ENCODE peak calls at places on chromosomes 16 and 17, in four cellular contexts. C is retinal pigment epithelial cell, L is lower leg skin, V is tibial artery. K is an unnamed sample.

GRCh38 chr16:82761858-82762257 is 135.1 kb downstream of the CDH13 start:
- DNase-seq in C (no peak), L (no peak), V (no peak), K (no peak)

GRCh38 chr17:4599505-4600281 is 15.4 kb downstream of the SMTNL2 start:
- DNase-seq in L (no peak), C (no peak), V (no peak), K (peak)

GRCh38 chr17:71461504-71462197 is 659.2 kb upstream of the SOX9 start:
- DNase-seq in V (no peak), L (no peak), C (no peak), K (no peak)

GRCh38 chr17:80694992-80695912 is 150.6 kb downstream of the RPTOR start:
- DNase-seq in C (no peak), V (no peak), L (no peak), K (peak)

GRCh38 chr17:56297142-56297541 is 143.9 kb downstream of the ANKFN1 start:
- DNase-seq in V (no peak), L (no peak), C (no peak), K (no peak)

GRCh38 chr17:37299257-37299985 is 76.4 kb upstream of the C17orf78 start:
- DNase-seq in L (no peak), V (no peak), C (no peak), K (no peak)

GRCh38 chr16:86856946-86857586 is 278.7 kb downstream of the FOXL1 start:
- DNase-seq in C (no peak), V (no peak), L (no peak), K (no peak)

GRCh38 chr17:71905632-71906031 is 215.2 kb upstream of the SOX9 start:
- DNase-seq in C (no peak), V (no peak), L (no peak), K (no peak)

GRCh38 chr17:77465358-77466041 is 324.7 kb downstream of the SEC14L1 start:
- DNase-seq in L (no peak), V (peak), C (no peak), K (no peak)

GRCh38 chr16:65071371-65072311 is 50.2 kb downstream of the CDH11 start:
- DNase-seq in L (peak), V (peak), C (no peak), K (no peak)

GRCh38 chr16:10668322-10669045 is 26.2 kb downstream of the TEKT5 start:
- DNase-seq in L (no peak), C (no peak), V (no peak), K (no peak)

DNA sequence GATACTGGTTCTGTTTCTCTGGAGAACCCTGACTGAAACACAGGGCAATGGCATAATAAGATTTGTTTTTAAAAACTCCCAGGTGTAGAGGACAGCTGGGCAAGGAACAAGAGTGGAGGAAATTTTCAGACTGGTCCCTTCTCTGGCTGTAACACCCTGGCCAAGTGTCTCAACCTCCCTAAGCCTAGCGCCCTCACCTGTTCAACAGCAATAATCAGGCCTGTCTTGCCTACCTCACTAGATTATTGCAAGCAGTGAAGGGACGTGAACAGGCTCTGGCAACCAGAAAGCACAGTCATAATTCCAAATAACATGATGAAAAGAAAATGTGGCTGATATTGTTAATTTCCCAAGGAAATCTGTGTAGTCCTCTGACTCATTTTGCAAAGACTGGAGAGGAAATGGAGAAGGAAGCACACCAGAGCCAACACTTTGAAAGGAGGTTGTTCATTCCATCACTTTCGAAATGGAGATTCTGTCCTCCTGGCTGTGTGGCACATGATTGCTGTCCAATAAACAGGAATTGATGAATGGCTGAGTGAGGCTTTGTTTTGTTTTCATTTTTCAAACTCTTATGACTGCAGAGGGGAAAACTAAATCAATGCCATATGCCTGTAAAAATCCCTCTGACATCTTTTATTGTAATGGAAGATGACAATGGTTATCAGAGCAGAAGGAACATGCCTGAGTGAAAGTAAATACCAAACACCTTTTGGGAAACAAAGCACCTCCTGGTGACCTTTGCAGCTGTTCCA is 87.4 kb upstream of the HLF start:
- DNase-seq in V (no peak), C (no peak), L (no peak), K (no peak)
- TF ChIP-seq CTCF in V (no peak), C (peak), L (no peak), K (no peak)

DNA sequence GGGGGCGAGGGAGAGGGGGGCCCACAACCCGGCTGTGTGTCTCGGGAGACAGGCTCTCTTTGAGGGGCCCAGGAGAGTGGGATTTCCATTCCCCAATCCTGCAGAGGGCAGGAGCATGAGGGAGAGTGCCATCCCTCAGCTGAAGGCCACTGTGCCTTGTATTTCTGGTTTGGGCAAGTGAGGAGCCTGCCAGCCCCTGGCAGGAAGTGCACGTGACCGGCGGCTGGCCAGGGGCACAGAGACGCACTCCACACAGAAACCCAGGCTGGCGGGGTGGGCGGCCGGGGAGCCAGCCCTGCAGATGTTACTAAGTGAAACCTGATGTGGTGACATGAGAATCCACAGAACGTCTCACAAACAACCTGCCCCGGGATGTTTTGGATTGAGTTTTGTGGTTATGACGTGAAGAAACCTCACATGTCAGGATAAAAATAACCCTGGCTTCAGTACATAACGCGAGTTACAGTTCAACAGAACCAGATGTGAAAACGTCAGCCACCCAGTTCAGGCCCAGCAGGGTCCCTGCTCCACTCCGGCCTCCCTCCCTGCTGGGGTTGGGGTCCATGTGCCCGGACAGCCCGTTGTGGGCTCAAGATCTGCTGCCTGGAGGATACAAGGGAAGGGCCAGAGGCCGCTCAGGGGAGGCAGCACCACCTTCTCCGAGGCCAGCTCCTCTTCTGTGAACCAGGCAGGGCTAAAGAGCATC is 51.7 kb upstream of the MTSS2 start:
- DNase-seq in L (peak), V (peak), C (no peak), K (no peak)
- H3K4me3 ChIP-seq in L (no peak), V (no peak), C (no peak), K (no peak)

DNA sequence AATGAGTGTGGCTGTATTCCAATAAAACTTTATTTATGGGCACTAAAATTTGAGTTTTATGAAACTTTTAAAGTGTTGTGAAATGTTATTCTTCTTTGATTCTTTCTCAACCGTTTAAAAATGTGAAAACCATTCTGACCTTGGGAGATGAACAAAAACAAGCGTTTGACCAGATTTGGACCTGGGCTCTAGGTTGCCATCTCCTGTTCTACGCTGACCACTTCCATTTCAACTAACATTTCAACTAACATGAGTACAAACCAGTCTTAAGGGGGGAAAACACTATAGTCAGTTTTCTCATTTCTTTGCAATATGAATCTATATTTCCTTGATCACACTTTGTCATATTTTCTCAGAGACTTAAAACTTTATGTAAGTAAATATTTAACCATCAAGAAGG is 118.4 kb upstream of the IRX5 start:
- DNase-seq in C (no peak), L (no peak), V (no peak), K (no peak)
- TF ChIP-seq CTCF in C (no peak), L (no peak), V (peak), K (no peak)

DNA sequence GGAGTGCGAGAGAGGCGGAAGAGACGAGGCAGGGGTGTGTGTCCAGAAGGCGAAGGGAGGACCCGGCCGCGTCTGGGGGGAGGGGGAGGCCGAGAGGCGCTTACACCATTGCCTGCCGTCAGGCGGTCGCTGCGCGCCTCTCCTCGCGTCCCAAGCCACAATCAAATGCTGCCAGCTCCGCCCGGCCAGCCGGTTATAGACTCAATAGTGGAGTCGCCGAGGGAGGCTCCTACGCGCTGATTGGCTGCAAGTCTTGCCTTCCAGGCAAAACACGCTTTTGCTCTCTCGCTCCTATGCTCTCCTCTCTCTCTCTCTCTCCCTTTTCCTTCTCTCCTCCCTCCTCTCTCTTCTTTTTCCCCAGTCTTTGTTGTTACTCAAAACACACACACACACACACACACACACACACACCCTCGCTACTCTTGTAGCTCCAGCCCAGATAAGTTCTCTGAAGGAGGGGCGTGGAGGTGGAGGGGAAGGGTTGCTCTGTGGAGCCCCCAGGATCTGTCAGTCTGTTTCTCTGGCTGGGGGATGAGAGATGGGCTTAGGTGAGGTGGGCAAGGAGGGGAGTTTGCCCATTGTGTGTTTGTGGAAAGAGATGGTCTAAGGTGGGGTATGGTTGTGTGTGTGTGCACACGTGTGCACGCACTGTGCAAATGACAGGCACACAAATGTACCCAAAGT is at the start of gene DLX3:
- DNase-seq in L (peak), V (peak), C (peak), K (no peak)
- H3K4me3 ChIP-seq in L (peak), V (peak), C (no peak), K (no peak)

GRCh38 chr17:67390006-67390645 is 13.0 kb downstream of the PITPNC1 start:
- DNase-seq in L (no peak), C (no peak), V (no peak), K (no peak)
- TF ChIP-seq CTCF in L (no peak), C (no peak), V (no peak), K (no peak)

GRCh38 chr16:89577055-89577759 is 1.6 kb downstream of the CPNE7 start:
- DNase-seq in L (no peak), C (no peak), V (no peak), K (no peak)
- H3K4me3 ChIP-seq in L (no peak), C (no peak), V (no peak), K (no peak)